ENCODE peak calls at places on chromosomes 13 and 19, in six cellular contexts. S, F, B, I, U and K are unnamed samples.

GRCh38 chr13:48411281-48412099 is 1.4 kb downstream of the LPAR6 start:
- DNase-seq in S (no peak), F (no peak), B (no peak), I (peak; percentile 29), U (peak; percentile 32), K (no peak)

GRCh38 chr13:107642841-107643240 is 572.5 kb downstream of the LIG4 start:
- DNase-seq in S (no peak), F (no peak), B (no peak), I (no peak), U (no peak), K (no peak)

GRCh38 chr13:73740681-73741080 is 393.5 kb downstream of the KLF12 start:
- DNase-seq in S (no peak), F (no peak), B (no peak), I (peak; percentile 68), U (no peak), K (no peak)

GRCh38 chr13:50275392-50276063 is 260.3 kb downstream of the KCNRG start:
- DNase-seq in S (no peak), F (no peak), B (no peak), I (no peak), U (no peak), K (no peak)

GRCh38 chr13:23673354-23673753 is 103.1 kb downstream of the TNFRSF19 start:
- DNase-seq in S (no peak), F (no peak), B (no peak), I (peak; percentile 95), U (peak; percentile 82), K (no peak)

GRCh38 chr19:34662919-34663318 is 14.0 kb downstream of the SCGB2B2 start:
- DNase-seq in S (no peak), F (no peak), B (no peak), I (no peak), U (peak; percentile 36), K (peak; percentile 45)

GRCh38 chr13:43377955-43378354 is 354.6 kb downstream of the DNAJC15 start:
- DNase-seq in S (no peak), F (peak; percentile 38), B (no peak), I (peak; percentile 93), U (peak; percentile 21), K (no peak)

GRCh38 chr13:45833242-45833641 is 18.3 kb downstream of the SIAH3 start:
- DNase-seq in S (no peak), F (no peak), B (no peak), I (peak; percentile 22), U (no peak), K (no peak)

GRCh38 chr13:79490846-79491245 is 9.9 kb downstream of the NDFIP2 start:
- DNase-seq in S (no peak), F (no peak), B (no peak), I (peak; percentile 10), U (no peak), K (no peak)

GRCh38 chr19:33734913-33735312 is 61.8 kb upstream of the KCTD15 start:
- DNase-seq in S (no peak), F (no peak), B (no peak), I (no peak), U (no peak), K (no peak)

GRCh38 chr19:38425810-38426466 is at the start of gene RASGRP4:
- DNase-seq in S (peak; percentile 74), F (no peak), B (peak; percentile 66), I (no peak), U (no peak), K (no peak)

GRCh38 chr19:2148482-2149135 is 2.8 kb downstream of the AP3D1 start:
- DNase-seq in S (no peak), F (no peak), B (no peak), I (no peak), U (no peak), K (no peak)

GRCh38 chr19:47363758-47364529 is 14.8 kb downstream of the DHX34 start:
- DNase-seq in S (no peak), F (no peak), B (no peak), I (no peak), U (no peak), K (no peak)

GRCh38 chr19:43765109-43765876 is 10.5 kb upstream of the SMG9 start:
- DNase-seq in S (peak; percentile 73), F (peak; percentile 57), B (peak; percentile 86), I (peak; percentile 95), U (peak; percentile 96), K (peak; percentile 77)

GRCh38 chr19:1243768-1244692 is 2.5 kb downstream of the ATP5F1D start:
- DNase-seq in S (peak; percentile 96), F (peak; percentile 91), B (peak; percentile 91), I (peak; percentile 85), U (peak; percentile 72), K (peak; percentile 85)

GRCh38 chr13:98482476-98483444 is 94.1 kb downstream of the STK24 start:
- DNase-seq in S (peak; percentile 83), F (peak; percentile 87), B (peak; percentile 75), I (no peak), U (no peak), K (no peak)
- TF ChIP-seq CTCF in S (no peak), F (no peak), B (no peak), I (peak; percentile 6), U (peak; percentile 32), K (no peak)

GRCh38 chr13:71674776-71675352 is 192.1 kb downstream of the DACH1 start:
- DNase-seq in S (no peak), F (no peak), B (no peak), I (no peak), U (no peak), K (no peak)

GRCh38 chr13:71677114-71677513 is 189.9 kb downstream of the DACH1 start:
- DNase-seq in S (no peak), F (no peak), B (no peak), I (no peak), U (no peak), K (no peak)

GRCh38 chr13:71672527-71672926 is 194.5 kb downstream of the DACH1 start:
- DNase-seq in S (no peak), F (no peak), B (no peak), I (no peak), U (peak; percentile 3), K (no peak)
- TF ChIP-seq CTCF in S (no peak), F (no peak), B (no peak), I (no peak), U (peak; percentile 41), K (no peak)

DNA sequence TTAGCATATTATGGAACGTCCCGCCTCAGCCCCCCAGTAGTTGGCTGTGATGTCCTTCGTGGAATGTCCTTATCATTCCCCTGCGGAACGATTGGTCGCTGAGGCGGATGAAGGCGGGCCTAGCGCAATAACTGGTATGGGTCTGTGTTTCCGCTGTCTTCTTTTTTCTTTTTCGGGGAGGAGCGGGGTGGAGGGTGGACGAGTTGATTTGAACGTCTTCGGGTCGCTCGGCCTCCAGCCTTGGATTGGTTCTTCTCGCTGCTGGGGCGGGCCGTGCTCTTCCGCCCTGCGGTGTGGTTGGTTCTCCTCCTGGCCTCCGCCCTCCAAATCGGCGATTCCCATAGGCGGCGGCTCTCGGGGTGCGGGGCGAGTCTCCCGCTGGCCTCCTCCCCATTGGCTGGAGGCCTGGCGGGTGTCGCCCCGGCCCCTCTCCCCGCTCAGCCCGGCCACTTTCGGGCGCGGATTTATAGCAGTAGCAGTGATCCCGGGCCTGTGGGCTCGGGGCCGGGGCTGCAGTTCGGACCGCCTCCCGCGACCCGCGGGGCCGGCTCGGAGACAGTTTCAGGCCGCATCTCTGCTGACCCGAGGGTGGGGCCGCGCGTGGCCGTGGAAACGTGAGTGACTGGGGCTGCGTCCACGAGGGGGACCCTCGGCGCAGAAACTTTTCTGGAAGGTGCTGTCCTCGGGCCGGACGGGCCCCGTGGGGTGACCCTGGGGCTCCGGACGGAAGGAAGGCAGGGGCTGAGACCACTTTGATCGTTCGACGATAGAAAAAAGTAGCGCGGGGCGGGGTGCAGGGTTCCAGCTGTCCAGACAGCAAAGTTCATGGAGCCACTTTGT is 2.1 kb downstream of the ING1 start:
- DNase-seq in S (peak; percentile 99), F (peak; percentile 98), B (peak; percentile 99), I (peak; percentile 100), U (peak; percentile 96), K (peak; percentile 85)
- TF ChIP-seq CTCF in S (no peak), F (no peak), B (peak; percentile 19), I (peak; percentile 34), U (peak; percentile 19), K (no peak)

GRCh38 chr19:45710731-45711130 is 18.3 kb downstream of the QPCTL start:
- DNase-seq in S (no peak), F (no peak), B (no peak), I (no peak), U (no peak), K (no peak)

GRCh38 chr19:45705115-45705514 is 12.6 kb downstream of the QPCTL start:
- DNase-seq in S (no peak), F (no peak), B (no peak), I (no peak), U (no peak), K (no peak)

GRCh38 chr19:45705710-45706415 is 13.4 kb downstream of the QPCTL start:
- DNase-seq in S (no peak), F (no peak), B (no peak), I (no peak), U (no peak), K (no peak)
- TF ChIP-seq CTCF in S (no peak), F (no peak), B (no peak), I (no peak), U (no peak), K (no peak)

GRCh38 chr19:48872884-48873475 is 759 bp downstream of the PPP1R15A start:
- DNase-seq in S (peak; percentile 94), F (peak; percentile 90), B (peak; percentile 87), I (peak; percentile 97), U (peak; percentile 92), K (peak; percentile 91)
- TF ChIP-seq CTCF in S (no peak), F (no peak), B (no peak), I (no peak), U (no peak), K (no peak)